ENCODE peak calls at places on chromosomes 7 and 10, in nine cellular contexts. C, J, Z, M, B, N, O, X and E are unnamed samples.

GRCh38 chr10:62742447-62743105 is 61.9 kb upstream of the ADO start:
- DNase-seq in C (no peak), J (no peak), Z (no peak), M (no peak), B (no peak), N (peak), O (no peak), X (no peak), E (no peak)

GRCh38 chr10:61692447-61692846 is 29.7 kb downstream of the CABCOCO1 start:
- DNase-seq in C (no peak), J (no peak), Z (no peak), M (no peak), B (no peak), N (no peak), O (no peak), X (no peak), E (no peak)

GRCh38 chr10:33612116-33612515 is 277.6 kb upstream of the NRP1 start:
- DNase-seq in C (no peak), J (peak), Z (no peak), M (no peak), B (no peak), N (peak), O (no peak), X (no peak), E (no peak)

GRCh38 chr10:45229823-45230222 is 85.6 kb downstream of the OR13A1 start:
- DNase-seq in C (no peak), J (no peak), Z (no peak), M (no peak), B (no peak), N (no peak), O (no peak), X (no peak), E (no peak)

GRCh38 chr7:128347573-128348147 is 4.0 kb upstream of the RBM28 start:
- DNase-seq in C (peak), J (peak), Z (peak), M (peak), B (no peak), N (peak), O (peak), X (no peak), E (peak)

GRCh38 chr7:33824911-33825459 is 80.4 kb upstream of the BMPER start:
- DNase-seq in C (no peak), J (no peak), Z (no peak), M (no peak), B (no peak), N (peak), O (no peak), X (no peak), E (no peak)

GRCh38 chr10:110947061-110947595 is 27.7 kb downstream of the SHOC2 start:
- DNase-seq in C (no peak), J (peak), Z (no peak), M (no peak), B (no peak), N (no peak), O (no peak), X (no peak), E (no peak)

GRCh38 chr10:3045471-3046209 is 21.7 kb upstream of the PFKP start:
- DNase-seq in C (peak), J (peak), Z (no peak), M (peak), B (no peak), N (peak), O (peak), X (no peak), E (no peak)

GRCh38 chr7:150846291-150847115 is 5.8 kb upstream of the AOC1 start:
- DNase-seq in C (no peak), J (no peak), Z (no peak), M (no peak), B (no peak), N (no peak), O (no peak), X (peak), E (no peak)

GRCh38 chr7:44289341-44290249 is 35.8 kb downstream of the CAMK2B start:
- DNase-seq in C (no peak), J (no peak), Z (peak), M (peak), B (peak), N (no peak), O (no peak), X (no peak), E (no peak)

GRCh38 chr7:16431646-16432424 is 10.5 kb upstream of the CRPPA start:
- DNase-seq in C (peak), J (peak), Z (peak), M (no peak), B (no peak), N (peak), O (peak), X (no peak), E (peak)

GRCh38 chr7:128879939-128880746 is 17.5 kb downstream of the ATP6V1F start:
- DNase-seq in C (peak), J (peak), Z (peak), M (peak), B (peak), N (peak), O (no peak), X (peak), E (no peak)

GRCh38 chr7:150994141-150994837 is 3.5 kb downstream of the NOS3 start:
- DNase-seq in C (peak), J (no peak), Z (no peak), M (no peak), B (no peak), N (no peak), O (no peak), X (no peak), E (no peak)

GRCh38 chr7:78081888-78082287 is 283.3 kb downstream of the PHTF2 start:
- DNase-seq in C (peak), J (no peak), Z (no peak), M (no peak), B (no peak), N (no peak), O (no peak), X (no peak), E (no peak)

GRCh38 chr7:27151945-27152815 is at the start of gene HOXA3:
- DNase-seq in C (peak), J (no peak), Z (no peak), M (peak), B (peak), N (no peak), O (no peak), X (peak), E (no peak)

GRCh38 chr10:68871731-68872342 is 29.3 kb upstream of the DDX50 start:
- DNase-seq in C (peak), J (peak), Z (no peak), M (no peak), B (no peak), N (peak), O (no peak), X (no peak), E (no peak)

GRCh38 chr10:69736866-69737641 is 64.7 kb upstream of the COL13A1 start:
- DNase-seq in C (no peak), J (no peak), Z (no peak), M (no peak), B (no peak), N (no peak), O (no peak), X (no peak), E (no peak)

GRCh38 chr10:130463104-130463875 is 327.1 kb downstream of the GLRX3 start:
- DNase-seq in C (no peak), J (no peak), Z (no peak), M (no peak), B (peak), N (no peak), O (no peak), X (no peak), E (no peak)

GRCh38 chr10:108735380-108735779 is 1187.9 kb downstream of the XPNPEP1 start:
- DNase-seq in C (no peak), J (peak), Z (no peak), M (no peak), B (no peak), N (peak), O (no peak), X (no peak), E (no peak)

GRCh38 chr10:14670551-14671240 is 104.0 kb downstream of the FAM107B start:
- DNase-seq in C (no peak), J (peak), Z (no peak), M (no peak), B (no peak), N (peak), O (no peak), X (no peak), E (no peak)

GRCh38 chr10:42596196-42596595 is 42.2 kb downstream of the ZNF33B start:
- DNase-seq in C (no peak), J (no peak), Z (no peak), M (no peak), B (no peak), N (no peak), O (no peak), X (no peak), E (no peak)

GRCh38 chr10:112907893-112908292 is 42.2 kb upstream of the TCF7L2 start:
- DNase-seq in C (no peak), J (peak), Z (no peak), M (no peak), B (no peak), N (no peak), O (no peak), X (no peak), E (no peak)

GRCh38 chr10:112953075-112953501 is 3.0 kb downstream of the TCF7L2 start:
- DNase-seq in C (peak), J (peak), Z (no peak), M (peak), B (no peak), N (peak), O (peak), X (peak), E (no peak)

GRCh38 chr7:36190447-36191291 is 37.6 kb downstream of the EEPD1 start:
- DNase-seq in C (no peak), J (no peak), Z (no peak), M (no peak), B (no peak), N (no peak), O (no peak), X (no peak), E (no peak)

GRCh38 chr7:134778941-134779740 is at the start of gene CALD1:
- DNase-seq in C (peak), J (peak), Z (peak), M (peak), B (peak), N (peak), O (peak), X (peak), E (no peak)

GRCh38 chr7:28358423-28358868 is 53.9 kb upstream of the CREB5 start:
- DNase-seq in C (peak), J (peak), Z (no peak), M (no peak), B (no peak), N (peak), O (peak), X (no peak), E (no peak)

GRCh38 chr7:52779004-52779403 is 256.4 kb upstream of the POM121L12 start:
- DNase-seq in C (no peak), J (no peak), Z (no peak), M (no peak), B (no peak), N (no peak), O (no peak), X (no peak), E (no peak)

GRCh38 chr10:43965033-43965917 is 316.6 kb upstream of the ZNF32 start:
- DNase-seq in C (no peak), J (peak), Z (no peak), M (no peak), B (no peak), N (peak), O (no peak), X (peak), E (no peak)

GRCh38 chr10:132211246-132211645 is 24.5 kb downstream of the DPYSL4 start:
- DNase-seq in C (no peak), J (no peak), Z (no peak), M (no peak), B (no peak), N (no peak), O (no peak), X (no peak), E (no peak)

GRCh38 chr10:130354555-130354954 is 218.4 kb downstream of the GLRX3 start:
- DNase-seq in C (no peak), J (no peak), Z (peak), M (no peak), B (no peak), N (no peak), O (no peak), X (no peak), E (no peak)

GRCh38 chr7:133409421-133409820 is 156.5 kb downstream of the EXOC4 start:
- DNase-seq in C (no peak), J (no peak), Z (no peak), M (no peak), B (no peak), N (no peak), O (no peak), X (no peak), E (no peak)

GRCh38 chr10:77237120-77237519 is 400.5 kb downstream of the KCNMA1 start:
- DNase-seq in C (no peak), J (no peak), Z (no peak), M (no peak), B (no peak), N (no peak), O (no peak), X (no peak), E (no peak)

GRCh38 chr10:91632671-91633550 is at the start of gene PPP1R3C:
- DNase-seq in C (peak), J (peak), Z (peak), M (peak), B (peak), N (peak), O (peak), X (peak), E (peak)

GRCh38 chr10:107434201-107434600 is 269.7 kb upstream of the SORCS1 start:
- DNase-seq in C (no peak), J (no peak), Z (no peak), M (no peak), B (no peak), N (no peak), O (no peak), X (no peak), E (no peak)

GRCh38 chr7:11492307-11492706 is 339.7 kb downstream of the THSD7A start:
- DNase-seq in C (no peak), J (peak), Z (no peak), M (no peak), B (no peak), N (no peak), O (no peak), X (no peak), E (no peak)

GRCh38 chr10:77949167-77949566 is 22.6 kb upstream of the DLG5 start:
- DNase-seq in C (peak), J (peak), Z (no peak), M (peak), B (peak), N (peak), O (peak), X (no peak), E (no peak)

DNA sequence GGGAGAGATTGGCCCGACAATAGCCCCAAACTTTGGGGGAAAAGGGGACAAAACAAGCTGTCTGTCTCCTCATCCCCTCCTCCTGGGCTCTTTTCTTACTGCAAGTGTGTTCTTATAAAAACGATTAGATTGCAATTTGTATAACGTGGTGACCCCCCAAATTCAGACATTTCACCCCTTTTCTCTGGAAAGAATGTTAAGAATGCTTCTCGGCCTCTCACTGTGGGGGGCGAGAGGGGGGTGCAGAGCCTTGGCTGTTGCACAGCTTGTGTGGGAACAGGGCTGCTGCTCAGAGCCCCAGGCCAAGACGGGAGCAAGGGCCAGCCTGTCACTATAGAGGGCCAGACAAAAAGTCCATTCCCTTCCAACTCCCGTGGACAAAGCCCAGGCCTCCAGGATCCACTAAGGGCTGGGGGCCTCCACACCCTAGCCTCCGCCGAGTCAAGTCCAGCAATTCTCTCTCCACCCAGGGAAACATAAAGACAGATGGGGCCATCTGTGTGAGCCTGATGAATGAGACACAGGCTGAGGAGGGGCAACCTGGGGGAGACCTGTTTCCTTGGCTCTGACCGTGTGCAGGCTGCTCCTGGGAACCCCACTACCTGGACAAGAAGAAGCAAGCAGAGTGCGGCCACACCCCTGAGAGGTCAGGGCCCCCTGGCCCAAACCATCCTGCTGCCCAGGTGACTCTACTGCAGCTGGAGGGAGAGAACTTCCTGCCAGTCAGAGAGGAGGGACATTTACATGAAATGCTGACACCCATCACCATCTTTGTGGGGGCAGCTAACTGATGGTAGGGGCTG is 27.0 kb downstream of the DPCD start:
- DNase-seq in C (peak), J (no peak), Z (no peak), M (peak), B (no peak), N (no peak), O (no peak), X (no peak), E (no peak)
- TF ChIP-seq CTCF in C (no peak), J (no peak), Z (no peak), M (no peak), B (no peak), N (no peak), O (no peak), X (no peak), E (no peak)

DNA sequence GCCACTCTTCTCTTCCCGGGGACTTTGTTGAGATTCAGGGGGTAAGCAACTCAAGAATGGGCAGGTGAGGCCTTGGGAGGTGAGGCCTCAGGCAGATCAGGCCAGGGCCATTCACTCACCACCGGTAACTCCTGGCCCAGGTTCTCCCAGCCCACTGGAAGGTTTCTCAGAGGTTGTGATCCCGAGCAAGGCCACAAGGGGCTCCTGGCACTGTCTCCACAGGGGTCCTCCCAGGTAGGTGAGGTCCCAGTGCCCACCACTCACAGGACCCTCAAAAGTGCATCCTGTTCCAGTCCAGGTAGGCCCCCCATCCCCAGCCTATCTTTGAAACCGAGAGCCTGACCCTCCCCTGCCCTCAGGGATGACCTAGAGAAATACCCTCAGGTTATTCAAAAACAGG is 236.1 kb downstream of the BUB3 start:
- DNase-seq in C (peak), J (no peak), Z (no peak), M (peak), B (no peak), N (no peak), O (no peak), X (no peak), E (peak)
- TF ChIP-seq CTCF in C (peak), J (no peak), Z (no peak), M (no peak), B (no peak), N (no peak), O (no peak), X (no peak), E (peak)

GRCh38 chr7:85890244-85890811 is 703.5 kb upstream of the SEMA3D start:
- DNase-seq in C (peak), J (peak), Z (no peak), M (no peak), B (no peak), N (peak), O (no peak), X (no peak), E (peak)

DNA sequence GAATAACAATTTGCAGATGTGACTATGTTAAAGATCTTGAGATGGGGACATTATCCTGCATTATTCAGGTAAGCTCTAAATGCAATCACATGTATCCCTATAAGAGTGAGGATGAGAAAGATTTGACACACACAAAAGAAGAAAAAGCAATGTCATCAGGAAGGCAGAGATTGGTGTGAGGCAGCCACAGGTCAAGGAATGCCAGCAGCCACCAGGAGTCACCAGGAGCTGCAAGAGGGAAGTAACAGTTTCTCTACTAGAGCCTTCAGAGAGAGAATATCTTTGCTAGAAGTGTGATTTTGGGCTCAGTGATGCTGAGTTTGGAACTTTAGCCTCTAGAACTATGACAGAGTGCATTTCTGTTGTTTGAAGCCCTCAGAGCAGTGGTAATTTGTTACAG is 700.3 kb upstream of the SEMA3D start:
- DNase-seq in C (peak), J (no peak), Z (no peak), M (no peak), B (no peak), N (no peak), O (no peak), X (no peak), E (no peak)
- TF ChIP-seq CTCF in C (peak), J (no peak), Z (no peak), M (no peak), B (no peak), N (no peak), O (no peak), X (no peak), E (no peak)

GRCh38 chr7:142657376-142657775 is 91.9 kb upstream of the PRSS1 start:
- DNase-seq in C (no peak), J (no peak), Z (no peak), M (no peak), B (no peak), N (no peak), O (no peak), X (no peak), E (no peak)

DNA sequence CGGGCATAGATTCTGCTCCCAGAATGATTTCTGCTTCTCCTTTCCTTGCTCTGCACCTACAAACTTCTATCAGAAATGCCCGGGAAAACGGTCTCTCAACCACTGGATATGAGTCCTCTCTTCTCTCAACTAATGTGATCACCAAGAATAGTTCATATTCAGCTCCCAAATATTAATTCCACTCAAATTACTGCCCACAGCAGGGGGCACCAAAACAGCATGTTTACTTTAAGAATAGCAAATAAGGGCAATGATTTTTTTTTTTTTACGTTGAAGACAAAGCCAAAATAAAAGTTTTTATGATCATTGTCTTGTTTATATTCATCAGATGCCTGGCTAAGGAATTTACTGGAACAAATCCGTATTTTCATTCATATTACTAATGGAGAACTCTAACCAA is 94.9 kb upstream of the PRSS1 start:
- DNase-seq in C (no peak), J (no peak), Z (no peak), M (no peak), B (no peak), N (no peak), O (peak), X (no peak), E (no peak)
- TF ChIP-seq CTCF in C (no peak), J (peak), Z (no peak), M (no peak), B (no peak), N (no peak), O (no peak), X (no peak), E (no peak)

GRCh38 chr10:815338-816104 is 116.0 kb downstream of the LARP4B start:
- DNase-seq in C (peak), J (peak), Z (no peak), M (no peak), B (no peak), N (no peak), O (no peak), X (no peak), E (no peak)
- TF ChIP-seq CTCF in C (peak), J (peak), Z (no peak), M (no peak), B (no peak), N (peak), O (peak), X (no peak), E (no peak)

GRCh38 chr7:75961194-75961593 is 33.2 kb downstream of the TMEM120A start:
- DNase-seq in C (peak), J (no peak), Z (no peak), M (peak), B (no peak), N (no peak), O (no peak), X (no peak), E (no peak)
- TF ChIP-seq CTCF in C (peak), J (no peak), Z (no peak), M (no peak), B (no peak), N (peak), O (no peak), X (no peak), E (no peak)

GRCh38 chr7:73612598-73613269 is 11.6 kb downstream of the MLXIPL start:
- DNase-seq in C (peak), J (peak), Z (no peak), M (no peak), B (no peak), N (peak), O (peak), X (no peak), E (no peak)
- TF ChIP-seq CTCF in C (peak), J (peak), Z (no peak), M (no peak), B (no peak), N (peak), O (no peak), X (no peak), E (no peak)

GRCh38 chr10:118835682-118836326 is 81.0 kb upstream of the CACUL1 start:
- DNase-seq in C (no peak), J (peak), Z (no peak), M (no peak), B (peak), N (no peak), O (peak), X (no peak), E (no peak)
- TF ChIP-seq CTCF in C (no peak), J (no peak), Z (no peak), M (no peak), B (peak), N (no peak), O (no peak), X (no peak), E (no peak)